ENCODE peak calls at places on chromosomes 16 and 17, in four cellular contexts. One of them, this sample, is unnamed.

GRCh38 chr17:8003594-8004181 is 1.3 kb downstream of the GUCY2D start:
- DNase-seq in trophoblast cell: no peak
- DNase-seq in BE2C: no peak
- DNase-seq in fibroblast of lung: no peak
- DNase-seq in this sample: no peak

GRCh38 chr16:53892155-53892554 is 188.2 kb downstream of the FTO start:
- DNase-seq in trophoblast cell: peak; percentile 29
- DNase-seq in BE2C: peak; percentile 59
- DNase-seq in fibroblast of lung: peak; percentile 67
- DNase-seq in this sample: peak; percentile 50

GRCh38 chr17:76381633-76382304 is 2.6 kb upstream of the SPHK1 start:
- DNase-seq in trophoblast cell: no peak
- DNase-seq in BE2C: no peak
- DNase-seq in fibroblast of lung: peak; percentile 42
- DNase-seq in this sample: no peak

GRCh38 chr17:48542956-48543853 is 1.7 kb downstream of the HOXB2 start:
- DNase-seq in trophoblast cell: peak; percentile 82
- DNase-seq in BE2C: no peak
- DNase-seq in fibroblast of lung: no peak
- DNase-seq in this sample: peak; percentile 69

GRCh38 chr17:11239379-11239970 is 1.5 kb upstream of the SHISA6 start:
- DNase-seq in trophoblast cell: no peak
- DNase-seq in BE2C: no peak
- DNase-seq in fibroblast of lung: no peak
- DNase-seq in this sample: no peak

GRCh38 chr17:3474212-3474611 is 1.6 kb upstream of the ASPA start:
- DNase-seq in trophoblast cell: no peak
- DNase-seq in BE2C: no peak
- DNase-seq in fibroblast of lung: no peak
- DNase-seq in this sample: no peak

GRCh38 chr17:19003966-19004600 is 481 bp downstream of the FAM83G start:
- DNase-seq in trophoblast cell: peak; percentile 41
- DNase-seq in BE2C: no peak
- DNase-seq in fibroblast of lung: peak; percentile 51
- DNase-seq in this sample: no peak

GRCh38 chr16:56632160-56632847 is at the start of gene MT1M:
- DNase-seq in trophoblast cell: no peak
- DNase-seq in BE2C: no peak
- DNase-seq in fibroblast of lung: peak; percentile 23
- DNase-seq in this sample: no peak

GRCh38 chr16:25395528-25395927 is 137.9 kb upstream of the ZKSCAN2 start:
- DNase-seq in trophoblast cell: no peak
- DNase-seq in BE2C: no peak
- DNase-seq in fibroblast of lung: no peak
- DNase-seq in this sample: peak; percentile 20

GRCh38 chr17:56319531-56319930 is 166.3 kb downstream of the ANKFN1 start:
- DNase-seq in trophoblast cell: peak; percentile 15
- DNase-seq in BE2C: no peak
- DNase-seq in fibroblast of lung: peak; percentile 65
- DNase-seq in this sample: no peak

GRCh38 chr17:50028207-50029120 is 27.4 kb upstream of the ITGA3 start:
- DNase-seq in trophoblast cell: no peak
- DNase-seq in BE2C: no peak
- DNase-seq in fibroblast of lung: peak; percentile 74
- DNase-seq in this sample: peak; percentile 37

GRCh38 chr16:68115851-68116250 is 30.7 kb downstream of the NFATC3 start:
- DNase-seq in trophoblast cell: no peak
- DNase-seq in BE2C: no peak
- DNase-seq in fibroblast of lung: no peak
- DNase-seq in this sample: no peak

GRCh38 chr17:14069251-14069981 is at the start of gene COX10:
- DNase-seq in trophoblast cell: peak; percentile 91
- DNase-seq in BE2C: peak; percentile 86
- DNase-seq in fibroblast of lung: peak; percentile 83
- DNase-seq in this sample: peak; percentile 99

GRCh38 chr16:70391881-70392481 is 45.3 kb downstream of the DDX19A start:
- DNase-seq in trophoblast cell: no peak
- DNase-seq in BE2C: peak; percentile 84
- DNase-seq in fibroblast of lung: peak; percentile 50
- DNase-seq in this sample: no peak

GRCh38 chr17:27873746-27874145 is 19.4 kb downstream of the LYRM9 start:
- DNase-seq in trophoblast cell: peak; percentile 86
- DNase-seq in BE2C: no peak
- DNase-seq in fibroblast of lung: peak; percentile 57
- DNase-seq in this sample: no peak

GRCh38 chr16:21100447-21100846 is 50.2 kb downstream of the DNAH3 start:
- DNase-seq in trophoblast cell: no peak
- DNase-seq in BE2C: no peak
- DNase-seq in fibroblast of lung: peak; percentile 90
- DNase-seq in this sample: no peak

GRCh38 chr17:3512512-3513171 is 36.8 kb downstream of the ASPA start:
- DNase-seq in trophoblast cell: peak; percentile 91
- DNase-seq in BE2C: no peak
- DNase-seq in fibroblast of lung: peak; percentile 45
- DNase-seq in this sample: peak; percentile 47

DNA sequence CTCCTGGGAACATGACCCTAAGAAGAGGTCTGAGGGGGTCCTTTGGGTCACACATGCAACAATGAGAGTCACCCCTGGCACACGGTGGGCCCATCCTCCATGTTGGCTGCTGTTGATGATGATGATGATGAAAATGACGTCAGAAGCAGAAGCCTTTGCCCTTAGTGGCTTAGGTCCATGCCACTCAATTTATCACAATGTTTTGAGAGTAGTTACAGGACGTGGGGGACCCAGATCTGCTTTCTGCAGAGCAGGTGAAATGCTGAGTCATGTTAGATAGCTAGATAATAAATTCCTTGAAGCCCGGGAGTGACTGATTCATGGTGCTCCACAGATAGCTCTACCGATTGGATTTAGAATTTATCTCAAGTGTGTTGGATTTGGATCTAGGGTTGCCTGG is 53.9 kb downstream of the VPS35L start:
- DNase-seq in trophoblast cell: peak; percentile 46
- DNase-seq in BE2C: no peak
- DNase-seq in fibroblast of lung: peak; percentile 21
- DNase-seq in this sample: no peak
- H3K4me3 ChIP-seq in trophoblast cell: no peak overlapping the region
- H3K4me3 ChIP-seq in BE2C: no peak overlapping the region
- H3K4me3 ChIP-seq in fibroblast of lung: no peak overlapping the region
- H3K4me3 ChIP-seq in this sample: no peak overlapping the region

GRCh38 chr17:15965510-15965909 is 20.6 kb downstream of the ADORA2B start:
- DNase-seq in trophoblast cell: no peak
- DNase-seq in BE2C: no peak
- DNase-seq in fibroblast of lung: no peak
- DNase-seq in this sample: peak; percentile 83

GRCh38 chr17:15967706-15968399 is 22.9 kb downstream of the ADORA2B start:
- DNase-seq in trophoblast cell: no peak
- DNase-seq in BE2C: no peak
- DNase-seq in fibroblast of lung: peak; percentile 58
- DNase-seq in this sample: no peak

GRCh38 chr17:15966183-15966878 is 21.4 kb downstream of the ADORA2B start:
- DNase-seq in trophoblast cell: peak; percentile 42
- DNase-seq in BE2C: no peak
- DNase-seq in fibroblast of lung: peak; percentile 52
- DNase-seq in this sample: peak; percentile 50

GRCh38 chr17:15969463-15969862 is 24.5 kb downstream of the ADORA2B start:
- DNase-seq in trophoblast cell: no peak
- DNase-seq in BE2C: no peak
- DNase-seq in fibroblast of lung: no peak
- DNase-seq in this sample: no peak

GRCh38 chr17:15966879-15967248 is 21.9 kb downstream of the ADORA2B start:
- DNase-seq in trophoblast cell: no peak
- DNase-seq in BE2C: no peak
- DNase-seq in fibroblast of lung: peak; percentile 41
- DNase-seq in this sample: peak; percentile 90
- H3K4me3 ChIP-seq in trophoblast cell: no peak overlapping the region
- H3K4me3 ChIP-seq in BE2C: no peak overlapping the region
- H3K4me3 ChIP-seq in fibroblast of lung: no peak overlapping the region
- H3K4me3 ChIP-seq in this sample: peak overlapping the region; percentile 45

GRCh38 chr16:27401768-27402568 is at the start of gene IL21R:
- DNase-seq in trophoblast cell: no peak
- DNase-seq in BE2C: no peak
- DNase-seq in fibroblast of lung: peak; percentile 80
- DNase-seq in this sample: peak; percentile 96

GRCh38 chr16:27402964-27403600 is 1.1 kb downstream of the IL21R start:
- DNase-seq in trophoblast cell: no peak
- DNase-seq in BE2C: no peak
- DNase-seq in fibroblast of lung: no peak
- DNase-seq in this sample: peak; percentile 48

GRCh38 chr16:27403601-27403992 is 1.6 kb downstream of the IL21R start:
- DNase-seq in trophoblast cell: no peak
- DNase-seq in BE2C: no peak
- DNase-seq in fibroblast of lung: no peak
- DNase-seq in this sample: no peak

GRCh38 chr16:27400751-27401620 is 988 bp upstream of the IL21R start:
- DNase-seq in trophoblast cell: no peak
- DNase-seq in BE2C: no peak
- DNase-seq in fibroblast of lung: peak; percentile 75
- DNase-seq in this sample: no peak

GRCh38 chr16:27402569-27402963 is 592 bp downstream of the IL21R start:
- DNase-seq in trophoblast cell: no peak
- DNase-seq in BE2C: no peak
- DNase-seq in fibroblast of lung: no peak
- DNase-seq in this sample: no peak
- H3K4me3 ChIP-seq in trophoblast cell: no peak overlapping the region
- H3K4me3 ChIP-seq in BE2C: no peak overlapping the region
- H3K4me3 ChIP-seq in fibroblast of lung: no peak overlapping the region
- H3K4me3 ChIP-seq in this sample: peak overlapping the region; percentile 42

GRCh38 chr17:79992657-79993389 is 42.8 kb downstream of the TBC1D16 start:
- DNase-seq in trophoblast cell: no peak
- DNase-seq in BE2C: no peak
- DNase-seq in fibroblast of lung: no peak
- DNase-seq in this sample: peak; percentile 30

GRCh38 chr17:79990051-79990592 is 45.5 kb downstream of the TBC1D16 start:
- DNase-seq in trophoblast cell: no peak
- DNase-seq in BE2C: no peak
- DNase-seq in fibroblast of lung: no peak
- DNase-seq in this sample: no peak

GRCh38 chr17:79991924-79992656 is 43.6 kb downstream of the TBC1D16 start:
- DNase-seq in trophoblast cell: no peak
- DNase-seq in BE2C: peak; percentile 39
- DNase-seq in fibroblast of lung: no peak
- DNase-seq in this sample: peak; percentile 82

GRCh38 chr17:79990704-79991103 is 45.0 kb downstream of the TBC1D16 start:
- DNase-seq in trophoblast cell: no peak
- DNase-seq in BE2C: no peak
- DNase-seq in fibroblast of lung: no peak
- DNase-seq in this sample: no peak

GRCh38 chr17:79991140-79991923 is 44.3 kb downstream of the TBC1D16 start:
- DNase-seq in trophoblast cell: peak; percentile 33
- DNase-seq in BE2C: peak; percentile 93
- DNase-seq in fibroblast of lung: peak; percentile 68
- DNase-seq in this sample: peak; percentile 92
- H3K4me3 ChIP-seq in trophoblast cell: no peak overlapping the region
- H3K4me3 ChIP-seq in BE2C: peak overlapping the region; percentile 62
- H3K4me3 ChIP-seq in fibroblast of lung: no peak overlapping the region
- H3K4me3 ChIP-seq in this sample: peak overlapping the region; percentile 58

GRCh38 chr17:38511126-38512108 is 83.2 kb downstream of the ARHGAP23 start:
- DNase-seq in trophoblast cell: no peak
- DNase-seq in BE2C: no peak
- DNase-seq in fibroblast of lung: peak; percentile 74
- DNase-seq in this sample: peak; percentile 55

GRCh38 chr17:38508570-38508950 is 80.3 kb downstream of the ARHGAP23 start:
- DNase-seq in trophoblast cell: no peak
- DNase-seq in BE2C: no peak
- DNase-seq in fibroblast of lung: no peak
- DNase-seq in this sample: no peak

GRCh38 chr17:38510424-38511125 is 82.3 kb downstream of the ARHGAP23 start:
- DNase-seq in trophoblast cell: no peak
- DNase-seq in BE2C: peak; percentile 80
- DNase-seq in fibroblast of lung: peak; percentile 55
- DNase-seq in this sample: peak; percentile 69

GRCh38 chr17:38509008-38509771 is 80.9 kb downstream of the ARHGAP23 start:
- DNase-seq in trophoblast cell: peak; percentile 46
- DNase-seq in BE2C: peak; percentile 95
- DNase-seq in fibroblast of lung: peak; percentile 88
- DNase-seq in this sample: peak; percentile 73

DNA sequence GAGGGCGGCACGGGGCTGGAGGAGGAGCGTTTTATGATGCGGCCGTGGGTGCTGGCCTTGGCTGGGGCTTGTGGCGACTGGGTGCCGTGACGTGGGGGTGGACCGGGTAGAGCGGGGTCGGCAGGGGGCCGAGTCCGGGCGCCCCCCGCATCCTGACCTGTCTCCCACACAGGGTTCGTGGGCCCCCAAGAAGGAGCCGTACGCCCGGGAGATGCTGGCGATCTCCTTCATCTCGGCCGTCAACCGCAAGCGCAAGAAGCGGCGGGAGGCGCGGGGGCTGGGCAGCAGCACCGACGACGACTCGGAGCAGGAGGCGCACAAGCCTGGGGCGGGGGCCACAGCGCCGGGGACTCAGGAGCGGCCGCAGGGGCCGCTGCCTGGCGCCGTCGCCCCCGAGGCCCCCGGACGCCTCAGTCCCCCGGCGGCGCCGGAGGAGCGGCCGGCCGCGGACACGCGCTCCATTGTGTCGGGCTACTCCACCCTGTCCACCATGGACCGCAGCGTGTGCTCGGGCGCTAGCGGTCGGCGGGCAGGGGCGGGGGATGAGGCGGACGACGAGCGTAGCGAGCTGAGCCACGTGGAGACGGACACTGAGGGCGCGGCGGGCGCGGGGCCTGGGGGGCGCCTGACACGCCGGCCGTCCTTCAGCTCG is 81.6 kb downstream of the ARHGAP23 start:
- DNase-seq in trophoblast cell: no peak
- DNase-seq in BE2C: peak; percentile 59
- DNase-seq in fibroblast of lung: peak; percentile 42
- DNase-seq in this sample: no peak
- H3K4me3 ChIP-seq in trophoblast cell: peak overlapping the region; percentile 54
- H3K4me3 ChIP-seq in BE2C: peak overlapping the region; percentile 55
- H3K4me3 ChIP-seq in fibroblast of lung: peak overlapping the region; percentile 19
- H3K4me3 ChIP-seq in this sample: no peak overlapping the region